ENCODE peak calls at places on chromosomes 16 and 17, in nine cellular contexts. E is adrenal gland, J is fibroblast of mammary gland, B is heart left ventricle, X is A549, S is RWPE1, A is tibial artery, N is stomach, Q is prostate gland. M is an unnamed sample.

GRCh38 chr17:60863892-60864673 is 186.4 kb downstream of the BCAS3 start:
- DNase-seq in Q (no peak), S (no peak), A (no peak), X (no peak), N (no peak), J (peak), E (no peak), B (no peak), M (no peak)

GRCh38 chr17:17063546-17064122 is 21.4 kb downstream of the MPRIP start:
- DNase-seq in B (peak), Q (no peak), N (peak), E (peak), S (no peak), X (peak), A (peak), J (no peak), M (no peak)

GRCh38 chr17:49249292-49249794 is 18.8 kb upstream of the PHOSPHO1 start:
- DNase-seq in Q (no peak), N (no peak), A (no peak), E (peak), B (peak), J (no peak), S (no peak), X (no peak), M (no peak)

GRCh38 chr17:81483862-81484194 is 28.8 kb downstream of the ACTG1 start:
- DNase-seq in N (no peak), B (no peak), A (no peak), S (no peak), Q (no peak), J (no peak), X (no peak), E (no peak), M (no peak)

GRCh38 chr17:69525920-69526841 is 111.7 kb downstream of the MAP2K6 start:
- DNase-seq in B (no peak), X (peak), Q (peak), N (peak), S (peak), J (peak), A (peak), E (peak), M (peak)

GRCh38 chr17:56292010-56292409 is 138.7 kb downstream of the ANKFN1 start:
- DNase-seq in N (no peak), J (peak), A (no peak), X (no peak), S (peak), B (no peak), E (no peak), Q (no peak), M (no peak)

GRCh38 chr17:21043296-21044232 is 753 bp upstream of the USP22 start:
- DNase-seq in A (peak), J (peak), E (peak), B (peak), Q (peak), S (peak), X (peak), N (peak), M (peak)

GRCh38 chr17:19482571-19482970 is 51.1 kb upstream of the SLC47A1 start:
- DNase-seq in X (no peak), N (no peak), Q (no peak), J (peak), B (no peak), E (no peak), S (peak), A (no peak), M (no peak)

GRCh38 chr17:21014498-21014897 is 28.3 kb downstream of the USP22 start:
- DNase-seq in A (no peak), S (no peak), B (no peak), X (no peak), J (no peak), N (no peak), E (no peak), Q (no peak), M (no peak)

GRCh38 chr17:80859004-80859941 is 132.4 kb upstream of the CHMP6 start:
- DNase-seq in S (peak), X (peak), N (peak), E (peak), Q (peak), B (peak), J (peak), A (peak), M (no peak)

GRCh38 chr17:49494937-49495841 is at the start of gene NGFR:
- DNase-seq in E (no peak), N (no peak), X (no peak), J (peak), B (peak), Q (no peak), S (peak), A (no peak), M (peak)

GRCh38 chr17:1959871-1960569 is 65.1 kb downstream of the RTN4RL1 start:
- DNase-seq in S (no peak), J (peak), X (no peak), Q (no peak), N (no peak), A (no peak), E (no peak), B (no peak), M (no peak)

GRCh38 chr16:66300037-66300436 is 66.5 kb upstream of the CDH5 start:
- DNase-seq in E (no peak), S (no peak), N (no peak), A (no peak), Q (no peak), X (no peak), J (no peak), B (no peak), M (no peak)
- TF ChIP-seq CTCF in E (no peak), S (no peak), N (no peak), A (no peak), Q (no peak), X (no peak), J (no peak), B (no peak), M (no peak)

DNA sequence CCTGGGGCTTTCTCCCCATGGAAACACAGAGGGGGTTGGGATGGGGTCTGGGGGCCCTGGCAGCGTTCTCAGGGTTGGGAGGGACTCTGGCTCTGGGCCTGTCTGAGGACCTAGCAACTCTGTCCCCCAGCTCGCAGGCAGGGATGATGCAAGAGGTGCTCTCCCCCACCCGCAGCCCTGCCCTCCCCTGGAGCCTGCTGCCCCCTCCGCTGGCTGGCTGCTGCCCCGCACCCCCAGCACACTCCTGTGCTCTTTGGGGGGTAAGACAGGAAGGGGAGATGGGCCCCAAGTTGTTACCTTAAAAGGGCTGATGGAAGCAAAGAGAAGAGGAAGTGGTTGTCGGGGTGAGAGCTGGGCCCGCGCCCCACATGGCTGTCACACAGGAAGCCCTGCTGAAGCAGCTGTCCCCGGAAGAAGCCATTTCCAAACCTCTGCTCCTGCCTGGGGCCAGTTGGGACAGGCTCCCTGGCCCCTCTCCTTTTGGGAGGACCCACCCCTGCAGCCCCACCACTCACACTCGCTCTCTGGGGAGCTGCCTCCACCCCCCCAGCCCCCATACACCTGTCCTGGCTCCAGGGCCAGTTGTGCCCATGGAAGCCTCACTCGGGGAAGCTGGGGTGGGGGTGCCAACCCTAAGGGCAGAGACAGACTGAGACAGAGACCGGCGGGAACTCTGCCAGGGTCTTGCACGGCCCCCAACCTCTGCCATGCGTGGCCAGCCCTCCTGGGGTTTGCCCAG is 2.5 kb downstream of the CORO1A start:
- DNase-seq in E (peak), Q (no peak), J (no peak), N (peak), A (peak), S (no peak), X (no peak), B (peak), M (no peak)
- TF ChIP-seq CTCF in E (no peak), Q (no peak), J (no peak), N (no peak), A (no peak), S (no peak), X (no peak), B (no peak), M (no peak)

GRCh38 chr16:4909825-4910224 is 27.1 kb downstream of the PPL start:
- DNase-seq in J (no peak), Q (no peak), X (no peak), S (no peak), E (no peak), A (no peak), N (no peak), B (no peak), M (no peak)
- TF ChIP-seq CTCF in J (no peak), Q (no peak), X (no peak), S (no peak), E (no peak), A (no peak), N (no peak), B (no peak), M (no peak)

DNA sequence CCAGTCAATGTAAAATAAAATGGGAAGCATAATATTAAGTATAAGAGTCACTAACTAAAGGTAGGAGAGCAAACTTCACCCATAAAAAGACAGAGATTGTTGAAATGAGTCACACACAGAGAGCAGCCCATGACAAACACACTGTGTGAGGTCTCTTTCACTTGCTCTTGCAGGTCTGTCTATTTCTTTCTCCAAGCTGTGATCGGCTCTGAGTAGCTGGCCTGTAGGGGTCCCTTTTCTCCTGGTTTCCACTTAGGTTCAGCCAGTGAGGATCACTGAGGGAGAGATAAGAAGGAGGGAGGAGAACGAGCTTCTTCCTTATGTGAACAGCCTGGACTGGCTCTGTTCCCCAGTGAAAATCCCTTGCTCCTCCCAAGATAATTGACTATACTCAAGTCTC is 133.7 kb upstream of the HS3ST3A1 start:
- DNase-seq in N (no peak), S (no peak), B (no peak), E (no peak), J (peak), X (peak), A (no peak), Q (no peak), M (no peak)
- TF ChIP-seq CTCF in N (no peak), S (no peak), B (no peak), E (no peak), J (peak), X (no peak), A (no peak), Q (no peak), M (no peak)

GRCh38 chr17:74413491-74413890 is 18.4 kb upstream of the GPRC5C start:
- DNase-seq in A (no peak), E (no peak), Q (no peak), X (no peak), J (no peak), S (no peak), N (no peak), B (no peak), M (no peak)
- TF ChIP-seq CTCF in A (no peak), E (no peak), Q (no peak), X (no peak), J (no peak), S (no peak), N (no peak), B (no peak), M (no peak)

GRCh38 chr16:57634171-57634570 is 5.7 kb downstream of the ADGRG1 start:
- DNase-seq in N (no peak), Q (no peak), J (peak), S (peak), X (no peak), B (no peak), E (no peak), A (no peak), M (no peak)

GRCh38 chr16:57630931-57631845 is 2.8 kb downstream of the ADGRG1 start:
- DNase-seq in N (no peak), Q (no peak), S (no peak), E (no peak), A (no peak), X (no peak), J (no peak), B (no peak), M (no peak)

GRCh38 chr16:57635266-57636097 is 7.1 kb downstream of the ADGRG1 start:
- DNase-seq in E (no peak), J (no peak), B (no peak), S (no peak), A (no peak), X (no peak), N (peak), Q (no peak), M (no peak)

GRCh38 chr16:57632568-57632967 is 4.1 kb downstream of the ADGRG1 start:
- DNase-seq in A (no peak), E (peak), X (no peak), Q (no peak), J (no peak), S (no peak), B (no peak), N (no peak), M (no peak)

DNA sequence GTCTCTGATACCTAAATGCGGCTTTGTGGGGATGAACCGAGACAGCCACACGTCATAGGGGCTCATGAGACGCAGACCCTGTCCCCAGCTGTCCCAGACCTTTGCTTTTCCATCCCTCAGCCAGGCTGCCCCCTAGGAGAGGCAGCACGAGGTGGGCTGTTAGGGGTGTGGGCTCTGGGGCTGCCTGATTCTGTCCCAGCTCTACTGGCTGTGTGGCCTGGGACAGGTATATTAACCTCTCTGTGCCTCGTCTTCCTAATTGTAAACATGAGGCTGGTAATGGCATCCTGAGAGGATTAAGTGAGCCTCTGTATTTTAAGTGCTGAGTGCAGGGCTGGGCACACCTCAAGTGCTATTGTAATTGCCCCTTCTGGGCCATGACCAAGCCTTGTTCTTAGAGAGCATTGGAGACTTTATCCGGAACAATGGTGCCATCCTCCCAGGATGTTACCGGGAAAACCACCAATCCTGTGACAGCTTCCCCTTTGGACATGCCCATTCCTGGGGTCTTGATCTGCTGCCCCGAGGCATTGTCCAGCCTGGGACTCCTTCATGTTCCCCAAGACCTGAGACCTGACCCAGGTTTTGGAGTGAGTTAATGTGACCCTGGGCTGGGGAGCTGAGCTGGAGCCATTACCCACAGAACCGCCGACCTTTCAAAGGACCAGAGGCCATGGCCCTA is 5.1 kb downstream of the ADGRG1 start:
- DNase-seq in X (no peak), A (no peak), B (no peak), E (no peak), S (no peak), Q (no peak), J (no peak), N (no peak), M (no peak)
- TF ChIP-seq CTCF in X (no peak), A (no peak), B (no peak), E (no peak), S (no peak), Q (no peak), J (no peak), N (no peak), M (no peak)

M was measured in endothelial cell.